ENCODE peak calls at places on chromosomes 1 and 21, in six cellular contexts. B is fibroblast of the aortic adventitia, Q is colonic mucosa, V is ascending aorta, O is PC-3, D is skeletal muscle cell. Y is an unnamed sample.

GRCh38 chr21:31337991-31338891 is 5.8 kb downstream of the TIAM1 start:
- DNase-seq in D (no peak), B (no peak), Q (no peak), V (no peak), O (no peak), Y (no peak)

GRCh38 chr1:53737648-53738204 is 1.2 kb downstream of the GLIS1 start:
- DNase-seq in V (no peak), Q (no peak), O (no peak), B (no peak), D (no peak), Y (peak; percentile 30)

GRCh38 chr1:37464443-37464842 is 9.9 kb upstream of the ZC3H12A start:
- DNase-seq in Q (no peak), O (no peak), D (no peak), V (no peak), B (no peak), Y (no peak)

GRCh38 chr1:178232949-178233348 is 139.0 kb downstream of the RASAL2 start:
- DNase-seq in D (peak; percentile 27), O (no peak), V (no peak), B (peak; percentile 39), Q (no peak), Y (peak; percentile 70)

GRCh38 chr1:50368179-50369007 is 54.9 kb downstream of the DMRTA2 start:
- DNase-seq in D (no peak), V (no peak), B (peak; percentile 18), O (peak; percentile 23), Q (peak; percentile 48), Y (peak; percentile 25)

GRCh38 chr1:23611601-23612327 is 52.5 kb upstream of the ID3 start:
- DNase-seq in V (no peak), B (no peak), O (no peak), Q (no peak), D (no peak), Y (no peak)

GRCh38 chr1:53462769-53463501 is 3.7 kb downstream of the DMRTB1 start:
- DNase-seq in B (no peak), V (no peak), O (no peak), D (no peak), Q (no peak), Y (no peak)

GRCh38 chr1:80799457-80799856 is 1001.3 kb upstream of the ADGRL2 start:
- DNase-seq in Q (no peak), B (no peak), O (no peak), D (no peak), V (no peak), Y (no peak)

GRCh38 chr1:2935184-2935583 is 86.1 kb upstream of the ACTRT2 start:
- DNase-seq in D (no peak), Q (no peak), O (no peak), B (no peak), V (no peak), Y (no peak)

GRCh38 chr21:42559326-42559725 is 45.7 kb downstream of the SLC37A1 start:
- DNase-seq in B (no peak), V (peak; percentile 52), D (no peak), Q (no peak), O (no peak), Y (no peak)

GRCh38 chr1:246398126-246398813 is 108.8 kb downstream of the SMYD3 start:
- DNase-seq in V (no peak), B (no peak), D (no peak), Q (no peak), O (no peak), Y (no peak)

GRCh38 chr1:3954391-3955160 is 54.5 kb upstream of the C1orf174 start:
- DNase-seq in O (no peak), B (no peak), Q (no peak), V (no peak), D (no peak), Y (no peak)

GRCh38 chr1:220529530-220529920 is 1.6 kb downstream of the MARK1 start:
- DNase-seq in Q (no peak), B (no peak), D (no peak), O (no peak), V (no peak), Y (no peak)

GRCh38 chr1:226645279-226645976 is 93.7 kb downstream of the ITPKB start:
- DNase-seq in D (no peak), Q (no peak), O (no peak), V (no peak), B (no peak), Y (no peak)

GRCh38 chr1:86696522-86696921 is 7.9 kb upstream of the SH3GLB1 start:
- DNase-seq in V (no peak), O (peak; percentile 33), B (peak; percentile 55), D (peak; percentile 16), Q (no peak), Y (peak; percentile 51)

GRCh38 chr1:211579434-211580302 is 707 bp upstream of the SLC30A1 start:
- DNase-seq in Q (peak; percentile 89), B (no peak), D (no peak), O (peak; percentile 67), V (peak; percentile 90), Y (no peak)

GRCh38 chr1:53909946-53910345 is 16.0 kb downstream of the DIO1 start:
- DNase-seq in Q (no peak), B (no peak), V (no peak), O (no peak), D (no peak), Y (peak; percentile 60)

GRCh38 chr1:23777979-23778814 is at the start of gene PITHD1:
- DNase-seq in Q (peak; percentile 86), B (peak; percentile 86), O (peak; percentile 86), V (peak; percentile 87), D (no peak), Y (peak; percentile 85)

GRCh38 chr1:111571987-111572386 is 47.6 kb upstream of the RAP1A start:
- DNase-seq in V (no peak), D (peak; percentile 64), Q (no peak), B (peak; percentile 76), O (no peak), Y (peak; percentile 67)

GRCh38 chr1:49016030-49016991 is 239.6 kb upstream of the BEND5 start:
- DNase-seq in O (no peak), D (no peak), Q (no peak), B (no peak), V (no peak), Y (no peak)

GRCh38 chr1:150528196-150528595 is 12.6 kb downstream of the FALEC start:
- DNase-seq in Q (no peak), V (no peak), B (peak; percentile 63), O (peak; percentile 46), D (no peak), Y (no peak)

GRCh38 chr1:60639287-60639686 is 443.1 kb upstream of the NFIA start:
- DNase-seq in D (no peak), B (no peak), V (no peak), Q (no peak), O (no peak), Y (no peak)

GRCh38 chr1:41673806-41674205 is 189.3 kb upstream of the EDN2 start:
- DNase-seq in Q (no peak), V (no peak), O (no peak), B (no peak), D (no peak), Y (no peak)

GRCh38 chr1:27567183-27567526 is 36.8 kb downstream of the AHDC1 start:
- DNase-seq in Q (no peak), O (no peak), V (no peak), D (no peak), B (no peak), Y (no peak)

GRCh38 chr1:178628637-178629548 is 96.2 kb upstream of the RALGPS2 start:
- DNase-seq in B (peak; percentile 90), Q (no peak), D (no peak), V (no peak), O (no peak), Y (peak; percentile 52)

GRCh38 chr1:38052750-38053415 is 6.3 kb upstream of the POU3F1 start:
- DNase-seq in V (no peak), D (no peak), O (no peak), Q (no peak), B (no peak), Y (no peak)

GRCh38 chr1:99808391-99809115 is 41.6 kb upstream of the AGL start:
- DNase-seq in D (peak; percentile 88), Q (peak; percentile 56), B (peak; percentile 95), V (peak; percentile 62), O (peak; percentile 93), Y (peak; percentile 95)

GRCh38 chr1:61674221-61674620 is 50.7 kb downstream of the TM2D1 start:
- DNase-seq in V (no peak), D (no peak), Q (no peak), B (no peak), O (no peak), Y (peak; percentile 51)

GRCh38 chr1:37724575-37724974 is 32.3 kb downstream of the CDCA8 start:
- DNase-seq in D (no peak), V (no peak), O (no peak), B (no peak), Q (no peak), Y (no peak)

GRCh38 chr1:164561461-164561860 is 2.5 kb downstream of the PBX1 start:
- DNase-seq in O (peak; percentile 10), V (no peak), Q (no peak), D (no peak), B (peak; percentile 44), Y (no peak)
- H3K4me3 ChIP-seq in O (peak overlapping the region; percentile 71), V (peak overlapping the region; percentile 82), Q (peak overlapping the region; percentile 66), D (peak overlapping the region; percentile 64), B (peak overlapping the region; percentile 81), Y (peak overlapping the region; percentile 63)

GRCh38 chr1:9183898-9184297 is 50.7 kb upstream of the H6PD start:
- DNase-seq in B (no peak), O (no peak), Q (no peak), D (no peak), V (no peak), Y (no peak)
- H3K4me3 ChIP-seq in B (peak overlapping the region; percentile 95), O (no peak overlapping the region), Q (no peak overlapping the region), D (peak overlapping the region; percentile 62), V (peak overlapping the region; percentile 89), Y (peak overlapping the region; percentile 82)

GRCh38 chr1:15749399-15750291 is 7.3 kb downstream of the TMEM82 start:
- DNase-seq in Q (no peak), V (peak; percentile 97), B (peak; percentile 51), D (no peak), O (peak; percentile 24), Y (peak; percentile 15)

GRCh38 chr1:15747378-15747777 is 5.1 kb downstream of the TMEM82 start:
- DNase-seq in O (no peak), Q (no peak), B (no peak), D (no peak), V (no peak), Y (no peak)

GRCh38 chr1:15748690-15749398 is 6.5 kb downstream of the TMEM82 start:
- DNase-seq in V (no peak), Q (no peak), O (no peak), D (no peak), B (no peak), Y (no peak)

GRCh38 chr1:15750924-15751323 is 7.7 kb upstream of the FBLIM1 start:
- DNase-seq in B (no peak), Q (no peak), V (no peak), O (no peak), D (no peak), Y (no peak)

GRCh38 chr1:15748264-15748663 is 6.0 kb downstream of the TMEM82 start:
- DNase-seq in O (no peak), D (no peak), V (no peak), B (no peak), Q (no peak), Y (no peak)
- H3K4me3 ChIP-seq in O (no peak overlapping the region), D (no peak overlapping the region), V (peak overlapping the region; percentile 48), B (no peak overlapping the region), Q (no peak overlapping the region), Y (no peak overlapping the region)

DNA sequence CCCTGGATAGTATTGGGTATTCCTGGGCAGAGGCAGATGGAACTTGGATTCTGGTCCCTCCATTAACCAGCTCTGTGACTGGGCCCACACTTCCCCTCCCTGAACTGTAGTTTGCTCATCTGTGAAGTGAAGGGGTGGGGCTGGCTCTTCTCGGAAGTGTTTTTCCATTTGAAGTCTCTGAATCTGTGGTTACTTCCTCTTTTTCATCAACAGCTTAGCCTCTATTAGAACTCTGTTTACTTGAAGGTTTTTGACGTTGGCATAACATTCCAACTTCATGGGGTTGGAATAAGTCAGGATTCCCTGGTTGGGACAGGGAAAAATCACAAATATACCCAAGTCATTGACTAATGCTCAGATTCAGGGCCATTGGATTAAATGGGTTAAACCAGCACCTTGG is 3.6 kb downstream of the KIAA0040 start:
- DNase-seq in B (no peak), Q (peak; percentile 47), D (no peak), O (no peak), V (no peak), Y (no peak)
- H3K4me3 ChIP-seq in B (no peak overlapping the region), Q (no peak overlapping the region), D (no peak overlapping the region), O (no peak overlapping the region), V (no peak overlapping the region), Y (no peak overlapping the region)